ENCODE peak calls at places on chromosome 10, in four cellular contexts. E, G, A and H are unnamed samples.

GRCh38 chr10:70119197-70119596 is 13.4 kb downstream of the AIFM2 start:
- DNase-seq in A (no peak), G (no peak), E (no peak), H (no peak)

GRCh38 chr10:13831711-13832110 is 244.9 kb downstream of the PRPF18 start:
- DNase-seq in E (no peak), G (no peak), A (peak; percentile 49), H (no peak)

GRCh38 chr10:112832361-112832878 is 117.6 kb upstream of the TCF7L2 start:
- DNase-seq in E (peak; percentile 96), A (no peak), G (no peak), H (no peak)

GRCh38 chr10:42934351-42934811 is 142.5 kb upstream of the RET start:
- DNase-seq in A (no peak), G (no peak), E (no peak), H (no peak)

GRCh38 chr10:87531908-87532622 is 27.4 kb downstream of the MINPP1 start:
- DNase-seq in E (no peak), A (peak; percentile 70), G (no peak), H (peak; percentile 60)

GRCh38 chr10:99534939-99535763 is 2.4 kb downstream of the NKX2-3 start:
- DNase-seq in A (peak; percentile 57), E (peak; percentile 60), G (no peak), H (no peak)

GRCh38 chr10:110267246-110267645 is 37.5 kb downstream of the SMNDC1 start:
- DNase-seq in E (no peak), G (no peak), A (no peak), H (no peak)

GRCh38 chr10:34612446-34612845 is 202.7 kb downstream of the PARD3 start:
- DNase-seq in G (no peak), A (no peak), E (no peak), H (no peak)

GRCh38 chr10:124626759-124627380 is 117.3 kb downstream of the FAM53B start:
- DNase-seq in A (no peak), E (peak; percentile 54), G (no peak), H (no peak)

GRCh38 chr10:100827819-100828743 is 82.7 kb downstream of the PAX2 start:
- DNase-seq in G (peak; percentile 35), A (peak; percentile 16), E (peak; percentile 77), H (no peak)
- H3K4me3 ChIP-seq in G (no peak overlapping the region), A (no peak overlapping the region), E (peak overlapping the region; percentile 52), H (no peak overlapping the region)

GRCh38 chr10:44978213-44978569 is 418 bp downstream of the DEPP1 start:
- DNase-seq in A (no peak), E (no peak), G (no peak), H (no peak)

GRCh38 chr10:44975487-44976331 is 2.9 kb downstream of the DEPP1 start:
- DNase-seq in A (peak; percentile 85), G (no peak), E (peak; percentile 78), H (peak; percentile 73)

GRCh38 chr10:44974628-44975431 is 3.8 kb downstream of the DEPP1 start:
- DNase-seq in A (peak; percentile 64), E (peak; percentile 75), G (peak; percentile 76), H (peak; percentile 67)

GRCh38 chr10:44977287-44978212 is 1.1 kb downstream of the DEPP1 start:
- DNase-seq in A (no peak), G (no peak), E (no peak), H (no peak)

GRCh38 chr10:44976352-44977198 is 2.0 kb downstream of the DEPP1 start:
- DNase-seq in A (no peak), G (no peak), E (no peak), H (no peak)
- H3K4me1 ChIP-seq in A (peaks cover 59% of the 10 kb centered on the region), G (peaks cover 51% of the 10 kb centered on the region), E (peaks cover 50% of the 10 kb centered on the region), H (peaks cover 77% of the 10 kb centered on the region)

GRCh38 chr10:93751832-93752231 is 5.9 kb upstream of the LGI1 start:
- DNase-seq in A (peak; percentile 68), E (peak; percentile 72), G (no peak), H (no peak)

GRCh38 chr10:93752761-93753160 is 5.0 kb upstream of the LGI1 start:
- DNase-seq in A (peak; percentile 94), G (no peak), E (no peak), H (no peak)

GRCh38 chr10:93754761-93755160 is 3.0 kb upstream of the LGI1 start:
- DNase-seq in E (no peak), A (no peak), G (no peak), H (no peak)

GRCh38 chr10:93755443-93756127 is 2.2 kb upstream of the LGI1 start:
- DNase-seq in A (peak; percentile 40), E (no peak), G (no peak), H (no peak)

DNA sequence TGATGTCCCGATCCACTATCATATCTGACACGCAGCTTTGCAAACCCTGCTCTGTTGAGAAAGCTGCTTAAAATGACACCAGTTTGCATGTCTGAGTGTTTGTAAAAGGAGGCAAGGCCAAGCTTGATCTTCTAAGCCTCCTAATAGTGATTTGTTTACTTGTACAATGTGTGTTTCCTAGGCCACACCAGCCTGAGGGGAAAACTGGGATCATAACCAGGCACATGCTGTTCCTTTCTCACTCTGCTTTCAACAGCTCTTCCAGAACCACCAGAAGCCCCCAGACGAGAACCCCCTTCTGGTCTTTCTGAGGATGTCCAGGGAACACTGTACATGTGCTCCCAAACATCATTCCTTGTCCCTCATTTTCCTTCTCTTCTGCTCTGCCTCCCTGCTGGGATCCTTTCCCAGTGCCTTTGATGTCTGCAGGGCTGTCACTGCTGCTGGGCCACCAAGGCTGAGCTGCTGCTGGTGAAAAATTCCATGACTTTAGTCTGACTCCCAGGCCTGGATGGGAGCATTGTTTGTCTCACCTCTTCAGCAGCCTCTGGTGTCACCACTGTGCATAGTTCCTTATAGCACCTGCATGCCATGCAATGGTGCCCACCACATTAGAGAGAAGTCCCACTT is 4.0 kb upstream of the LGI1 start:
- DNase-seq in A (peak; percentile 89), G (no peak), E (no peak), H (no peak)
- H3K4me3 ChIP-seq in A (no peak overlapping the region), G (no peak overlapping the region), E (no peak overlapping the region), H (no peak overlapping the region)

GRCh38 chr10:77405771-77406241 is 231.8 kb downstream of the KCNMA1 start:
- DNase-seq in E (peak; percentile 80), A (peak; percentile 78), G (peak; percentile 30), H (no peak)

GRCh38 chr10:77406764-77407430 is 230.7 kb downstream of the KCNMA1 start:
- DNase-seq in G (no peak), E (no peak), A (no peak), H (no peak)

GRCh38 chr10:77401681-77402080 is 235.9 kb downstream of the KCNMA1 start:
- DNase-seq in A (no peak), E (no peak), G (no peak), H (no peak)

GRCh38 chr10:77404801-77405200 is 232.8 kb downstream of the KCNMA1 start:
- DNase-seq in E (no peak), G (no peak), A (no peak), H (no peak)

GRCh38 chr10:77403761-77404160 is 233.8 kb downstream of the KCNMA1 start:
- DNase-seq in E (no peak), G (no peak), A (no peak), H (no peak)
- H3K4me1 ChIP-seq in E (no peaks in the 10 kb centered on the region), G (no peaks in the 10 kb centered on the region), A (peaks cover 16% of the 10 kb centered on the region), H (no peaks in the 10 kb centered on the region)

GRCh38 chr10:125722811-125723210 is 3.3 kb downstream of the EDRF1 start:
- DNase-seq in E (no peak), G (no peak), A (no peak), H (no peak)

GRCh38 chr10:125719173-125720001 is at the start of gene EDRF1:
- DNase-seq in G (peak; percentile 99), E (peak; percentile 100), A (peak; percentile 98), H (peak; percentile 97)

GRCh38 chr10:125721035-125721434 is 1.5 kb downstream of the EDRF1 start:
- DNase-seq in A (no peak), E (no peak), G (no peak), H (no peak)

DNA sequence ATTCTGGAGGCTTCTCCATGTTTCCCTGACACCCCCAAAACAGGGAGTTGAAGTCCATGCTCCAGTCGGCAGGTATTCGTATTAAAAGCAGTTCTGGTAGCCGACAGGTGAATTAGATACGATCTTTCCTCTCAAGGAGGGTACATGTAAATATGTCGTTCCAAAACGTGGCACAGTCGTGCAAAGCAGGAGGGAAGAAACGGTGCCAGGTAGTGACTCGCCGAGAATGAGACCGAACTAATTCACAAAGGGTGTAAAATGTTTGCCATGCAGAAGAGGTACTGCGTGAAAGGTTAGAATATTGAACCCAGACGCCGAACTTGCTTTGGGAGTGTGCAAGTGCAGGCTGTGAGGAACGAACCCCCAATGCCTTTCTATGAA is 483 bp downstream of the EDRF1 start:
- DNase-seq in G (no peak), E (no peak), A (no peak), H (no peak)
- H3K4me3 ChIP-seq in G (peak overlapping the region; percentile 86), E (peak overlapping the region; percentile 96), A (peak overlapping the region; percentile 96), H (peak overlapping the region; percentile 97)

GRCh38 chr10:132100556-132101349 is 35.0 kb downstream of the JAKMIP3 start:
- DNase-seq in A (no peak), G (no peak), E (no peak), H (no peak)

GRCh38 chr10:132101529-132101928 is 35.8 kb downstream of the JAKMIP3 start:
- DNase-seq in A (no peak), E (no peak), G (no peak), H (no peak)

GRCh38 chr10:132102717-132103110 is 37.0 kb downstream of the JAKMIP3 start:
- DNase-seq in A (no peak), G (no peak), E (no peak), H (no peak)

GRCh38 chr10:132103116-132103910 is 37.6 kb downstream of the JAKMIP3 start:
- DNase-seq in E (no peak), G (no peak), A (no peak), H (no peak)

DNA sequence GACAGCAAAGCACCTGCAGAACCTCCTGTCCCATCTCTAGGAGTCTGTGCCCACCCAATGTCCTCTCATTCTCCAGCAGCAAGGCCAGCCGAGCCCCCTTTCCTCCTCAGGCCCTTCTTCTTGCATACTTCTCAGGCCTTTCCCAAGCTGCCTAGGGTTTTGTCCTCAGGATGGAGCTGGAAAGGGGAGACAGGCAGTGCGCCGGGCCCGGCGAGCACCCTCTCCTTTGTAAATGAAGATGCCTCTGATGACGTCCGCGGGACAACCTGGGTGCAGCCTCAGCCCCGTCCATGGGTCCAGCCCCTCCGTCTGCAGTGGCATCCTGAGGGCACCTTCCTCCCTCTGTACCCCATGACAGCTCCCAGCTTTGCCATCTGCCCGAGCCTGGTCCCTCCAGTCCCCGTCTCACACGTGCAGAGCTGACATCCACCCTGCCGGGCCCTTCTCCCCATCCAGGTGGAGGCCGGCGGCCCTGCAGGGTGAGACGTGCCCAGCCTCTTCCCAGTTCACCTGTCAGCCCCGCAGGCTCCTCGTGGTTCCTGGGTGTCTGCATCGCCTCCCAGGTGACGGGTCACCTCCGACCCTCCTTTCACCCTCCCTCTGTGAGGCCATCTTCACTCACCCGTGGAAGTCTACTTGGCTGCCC is 36.4 kb downstream of the JAKMIP3 start:
- DNase-seq in G (no peak), A (no peak), E (no peak), H (no peak)
- H3K4me1 ChIP-seq in G (no peaks in the 10 kb centered on the region), A (peaks cover 2% of the 10 kb centered on the region), E (no peaks in the 10 kb centered on the region), H (no peaks in the 10 kb centered on the region)

GRCh38 chr10:119669331-119669730 is 18.2 kb downstream of the BAG3 start:
- DNase-seq in G (no peak), E (no peak), A (no peak), H (no peak)
- H3K4me3 ChIP-seq in G (no peak overlapping the region), E (no peak overlapping the region), A (no peak overlapping the region), H (no peak overlapping the region)

DNA sequence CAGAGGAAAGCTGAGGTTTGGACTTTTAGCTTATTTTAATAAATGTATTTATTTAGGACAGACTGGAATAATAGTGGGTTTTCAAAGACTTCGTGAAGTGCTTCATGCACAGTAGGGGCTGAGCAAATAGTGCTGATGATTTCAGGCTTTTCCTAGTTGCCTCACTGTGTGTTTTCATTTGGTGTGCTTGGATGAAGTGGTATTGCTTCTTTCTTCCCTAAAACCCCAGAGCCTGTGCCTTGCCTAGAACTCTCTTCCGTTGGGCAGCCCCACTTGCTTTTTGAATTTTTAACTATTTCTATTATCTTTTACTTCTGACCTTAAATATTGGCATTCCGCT is 49.6 kb downstream of the ARID5B start:
- DNase-seq in E (no peak), A (no peak), G (no peak), H (no peak)
- H3K4me1 ChIP-seq in E (no peaks in the 10 kb centered on the region), A (no peaks in the 10 kb centered on the region), G (no peaks in the 10 kb centered on the region), H (no peaks in the 10 kb centered on the region)